ENCODE peak calls at places on chromosome 11, in five cellular contexts. One of them, this sample, is unnamed.

GRCh38 chr11:67300256-67300755 is 3.0 kb upstream of the SSH3 start:
- DNase-seq in hepatocyte: no peak
- DNase-seq in omental fat pad: no peak
- DNase-seq in amniotic epithelial cell: no peak
- DNase-seq in stimulated activated CD4-positive, alpha-beta T cell treated with anti-CD3 and anti-CD28 coated beads, Interleukin-1b, Interleukin-23, amount 100 ng/mL, for 24 hours: no peak
- DNase-seq in this sample: no peak

GRCh38 chr11:6502382-6502781 is 5.3 kb downstream of the DNHD1 start:
- DNase-seq in hepatocyte: no peak
- DNase-seq in omental fat pad: no peak
- DNase-seq in amniotic epithelial cell: no peak
- DNase-seq in stimulated activated CD4-positive, alpha-beta T cell treated with anti-CD3 and anti-CD28 coated beads, Interleukin-1b, Interleukin-23, amount 100 ng/mL, for 24 hours: no peak
- DNase-seq in this sample: no peak

GRCh38 chr11:85307381-85307780 is 319.8 kb downstream of the DLG2 start:
- DNase-seq in hepatocyte: no peak
- DNase-seq in omental fat pad: no peak
- DNase-seq in amniotic epithelial cell: no peak
- DNase-seq in stimulated activated CD4-positive, alpha-beta T cell treated with anti-CD3 and anti-CD28 coated beads, Interleukin-1b, Interleukin-23, amount 100 ng/mL, for 24 hours: no peak
- DNase-seq in this sample: no peak

GRCh38 chr11:65226103-65226442 is 35.7 kb upstream of the POLA2 start:
- DNase-seq in hepatocyte: no peak
- DNase-seq in omental fat pad: no peak
- DNase-seq in amniotic epithelial cell: no peak
- DNase-seq in stimulated activated CD4-positive, alpha-beta T cell treated with anti-CD3 and anti-CD28 coated beads, Interleukin-1b, Interleukin-23, amount 100 ng/mL, for 24 hours: no peak
- DNase-seq in this sample: no peak

GRCh38 chr11:123707606-123708205 is 33.8 kb downstream of the ZNF202 start:
- DNase-seq in hepatocyte: peak
- DNase-seq in omental fat pad: no peak
- DNase-seq in amniotic epithelial cell: peak
- DNase-seq in stimulated activated CD4-positive, alpha-beta T cell treated with anti-CD3 and anti-CD28 coated beads, Interleukin-1b, Interleukin-23, amount 100 ng/mL, for 24 hours: peak
- DNase-seq in this sample: peak

GRCh38 chr11:120969993-120970392 is 53.9 kb upstream of the TBCEL start:
- DNase-seq in hepatocyte: no peak
- DNase-seq in omental fat pad: no peak
- DNase-seq in amniotic epithelial cell: no peak
- DNase-seq in stimulated activated CD4-positive, alpha-beta T cell treated with anti-CD3 and anti-CD28 coated beads, Interleukin-1b, Interleukin-23, amount 100 ng/mL, for 24 hours: no peak
- DNase-seq in this sample: no peak

GRCh38 chr11:68974421-68975194 is 6.2 kb downstream of the MRGPRD start:
- DNase-seq in hepatocyte: peak
- DNase-seq in omental fat pad: no peak
- DNase-seq in amniotic epithelial cell: peak
- DNase-seq in stimulated activated CD4-positive, alpha-beta T cell treated with anti-CD3 and anti-CD28 coated beads, Interleukin-1b, Interleukin-23, amount 100 ng/mL, for 24 hours: no peak
- DNase-seq in this sample: no peak

GRCh38 chr11:88059326-88059725 is 115.9 kb downstream of the RAB38 start:
- DNase-seq in hepatocyte: no peak
- DNase-seq in omental fat pad: no peak
- DNase-seq in amniotic epithelial cell: peak
- DNase-seq in stimulated activated CD4-positive, alpha-beta T cell treated with anti-CD3 and anti-CD28 coated beads, Interleukin-1b, Interleukin-23, amount 100 ng/mL, for 24 hours: no peak
- DNase-seq in this sample: no peak

GRCh38 chr11:47590026-47590861 is 3.8 kb downstream of the FAM180B start:
- DNase-seq in hepatocyte: no peak
- DNase-seq in omental fat pad: no peak
- DNase-seq in amniotic epithelial cell: no peak
- DNase-seq in stimulated activated CD4-positive, alpha-beta T cell treated with anti-CD3 and anti-CD28 coated beads, Interleukin-1b, Interleukin-23, amount 100 ng/mL, for 24 hours: no peak
- DNase-seq in this sample: no peak

GRCh38 chr11:84227970-84228369 is 941.8 kb upstream of the CCDC90B start:
- DNase-seq in hepatocyte: no peak
- DNase-seq in omental fat pad: no peak
- DNase-seq in amniotic epithelial cell: peak
- DNase-seq in stimulated activated CD4-positive, alpha-beta T cell treated with anti-CD3 and anti-CD28 coated beads, Interleukin-1b, Interleukin-23, amount 100 ng/mL, for 24 hours: no peak
- DNase-seq in this sample: no peak

GRCh38 chr11:70324354-70325115 is 54.0 kb downstream of the PPFIA1 start:
- DNase-seq in hepatocyte: no peak
- DNase-seq in omental fat pad: no peak
- DNase-seq in amniotic epithelial cell: no peak
- DNase-seq in stimulated activated CD4-positive, alpha-beta T cell treated with anti-CD3 and anti-CD28 coated beads, Interleukin-1b, Interleukin-23, amount 100 ng/mL, for 24 hours: no peak
- DNase-seq in this sample: no peak

GRCh38 chr11:79953629-79954028 is 512.8 kb upstream of the TENM4 start:
- DNase-seq in hepatocyte: no peak
- DNase-seq in omental fat pad: no peak
- DNase-seq in amniotic epithelial cell: no peak
- DNase-seq in stimulated activated CD4-positive, alpha-beta T cell treated with anti-CD3 and anti-CD28 coated beads, Interleukin-1b, Interleukin-23, amount 100 ng/mL, for 24 hours: no peak
- DNase-seq in this sample: no peak

GRCh38 chr11:1570896-1571759 is 943 bp downstream of the DUSP8 start:
- DNase-seq in hepatocyte: peak
- DNase-seq in omental fat pad: no peak
- DNase-seq in amniotic epithelial cell: no peak
- DNase-seq in stimulated activated CD4-positive, alpha-beta T cell treated with anti-CD3 and anti-CD28 coated beads, Interleukin-1b, Interleukin-23, amount 100 ng/mL, for 24 hours: no peak
- DNase-seq in this sample: peak

GRCh38 chr11:45803981-45804805 is 756 bp upstream of the SLC35C1 start:
- DNase-seq in hepatocyte: peak
- DNase-seq in omental fat pad: peak
- DNase-seq in amniotic epithelial cell: peak
- DNase-seq in stimulated activated CD4-positive, alpha-beta T cell treated with anti-CD3 and anti-CD28 coated beads, Interleukin-1b, Interleukin-23, amount 100 ng/mL, for 24 hours: peak
- DNase-seq in this sample: peak

GRCh38 chr11:129737535-129738230 is 78.0 kb upstream of the TMEM45B start:
- DNase-seq in hepatocyte: no peak
- DNase-seq in omental fat pad: no peak
- DNase-seq in amniotic epithelial cell: no peak
- DNase-seq in stimulated activated CD4-positive, alpha-beta T cell treated with anti-CD3 and anti-CD28 coated beads, Interleukin-1b, Interleukin-23, amount 100 ng/mL, for 24 hours: no peak
- DNase-seq in this sample: no peak

GRCh38 chr11:35529971-35530495 is 4.6 kb upstream of the PAMR1 start:
- DNase-seq in hepatocyte: no peak
- DNase-seq in omental fat pad: no peak
- DNase-seq in amniotic epithelial cell: peak
- DNase-seq in stimulated activated CD4-positive, alpha-beta T cell treated with anti-CD3 and anti-CD28 coated beads, Interleukin-1b, Interleukin-23, amount 100 ng/mL, for 24 hours: no peak
- DNase-seq in this sample: no peak